ENCODE peak calls at places on chromosomes 1 and 21, in four cellular contexts. One of them, this sample, is unnamed.

GRCh38 chr1:220527279-220528048 is 472 bp upstream of the MARK1 start:
- DNase-seq in tibial nerve: no peak
- DNase-seq in osteocyte: no peak
- DNase-seq in pancreas: peak
- DNase-seq in this sample: no peak

GRCh38 chr21:46078984-46079356 is 18.9 kb upstream of the COL6A2 start:
- DNase-seq in tibial nerve: no peak
- DNase-seq in osteocyte: peak
- DNase-seq in pancreas: peak
- DNase-seq in this sample: peak

GRCh38 chr1:234866007-234866866 is 256.3 kb upstream of the IRF2BP2 start:
- DNase-seq in tibial nerve: peak
- DNase-seq in osteocyte: no peak
- DNase-seq in pancreas: no peak
- DNase-seq in this sample: no peak

GRCh38 chr1:206698011-206698410 is 13.3 kb downstream of the MAPKAPK2 start:
- DNase-seq in tibial nerve: no peak
- DNase-seq in osteocyte: no peak
- DNase-seq in pancreas: no peak
- DNase-seq in this sample: no peak

GRCh38 chr21:32605469-32605868 is 6.7 kb downstream of the CFAP298 start:
- DNase-seq in tibial nerve: no peak
- DNase-seq in osteocyte: no peak
- DNase-seq in pancreas: no peak
- DNase-seq in this sample: no peak

GRCh38 chr1:60171793-60172192 is 98.2 kb upstream of the C1orf87 start:
- DNase-seq in tibial nerve: no peak
- DNase-seq in osteocyte: no peak
- DNase-seq in pancreas: no peak
- DNase-seq in this sample: no peak

GRCh38 chr1:84603941-84604830 is 29.9 kb upstream of the CTBS start:
- DNase-seq in tibial nerve: no peak
- DNase-seq in osteocyte: peak
- DNase-seq in pancreas: no peak
- DNase-seq in this sample: no peak

GRCh38 chr1:173267453-173267945 is 60.4 kb upstream of the TNFSF4 start:
- DNase-seq in tibial nerve: no peak
- DNase-seq in osteocyte: no peak
- DNase-seq in pancreas: no peak
- DNase-seq in this sample: no peak

GRCh38 chr1:206741142-206741701 is 29.4 kb upstream of the IL19 start:
- DNase-seq in tibial nerve: no peak
- DNase-seq in osteocyte: no peak
- DNase-seq in pancreas: no peak
- DNase-seq in this sample: no peak

GRCh38 chr1:32447469-32448185 is 17.2 kb upstream of the ZBTB8B start:
- DNase-seq in tibial nerve: no peak
- DNase-seq in osteocyte: no peak
- DNase-seq in pancreas: no peak
- DNase-seq in this sample: no peak

GRCh38 chr1:55612988-55613387 is 397.8 kb upstream of the USP24 start:
- DNase-seq in tibial nerve: no peak
- DNase-seq in osteocyte: no peak
- DNase-seq in pancreas: no peak
- DNase-seq in this sample: no peak

GRCh38 chr1:94406446-94406845 is 11.7 kb upstream of the ABCD3 start:
- DNase-seq in tibial nerve: no peak
- DNase-seq in osteocyte: no peak
- DNase-seq in pancreas: no peak
- DNase-seq in this sample: no peak

GRCh38 chr1:198619375-198620140 is 19.3 kb upstream of the PTPRC start:
- DNase-seq in tibial nerve: no peak
- DNase-seq in osteocyte: no peak
- DNase-seq in pancreas: no peak
- DNase-seq in this sample: no peak

GRCh38 chr1:184504012-184504694 is 117.3 kb downstream of the C1orf21 start:
- DNase-seq in tibial nerve: no peak
- DNase-seq in osteocyte: no peak
- DNase-seq in pancreas: no peak
- DNase-seq in this sample: no peak

GRCh38 chr1:53583021-53583902 is 124.1 kb downstream of the DMRTB1 start:
- DNase-seq in tibial nerve: no peak
- DNase-seq in osteocyte: no peak
- DNase-seq in pancreas: peak
- DNase-seq in this sample: no peak

GRCh38 chr1:41581216-41582003 is 96.9 kb upstream of the EDN2 start:
- DNase-seq in tibial nerve: no peak
- DNase-seq in osteocyte: peak
- DNase-seq in pancreas: no peak
- DNase-seq in this sample: no peak